ENCODE peak calls at places on chromosomes 6 and 20, in four cellular contexts. B is tibial artery, Z is choroid plexus epithelial cell, N is BJ. K is an unnamed sample.

GRCh38 chr6:89379281-89379680 is 26.8 kb upstream of the UBE2J1 start:
- DNase-seq in B (no peak), Z (no peak), N (no peak), K (no peak)

GRCh38 chr6:94751641-94752329 is 825.5 kb upstream of the MANEA start:
- DNase-seq in B (no peak), Z (peak; percentile 60), N (no peak), K (no peak)

GRCh38 chr6:90199900-90200299 is 96.7 kb downstream of the BACH2 start:
- DNase-seq in B (no peak), Z (no peak), N (no peak), K (no peak)

GRCh38 chr6:52976591-52977035 is 18.5 kb downstream of the GSTA4 start:
- DNase-seq in B (no peak), Z (no peak), N (no peak), K (no peak)

GRCh38 chr20:57568088-57568896 is 7.4 kb downstream of the PCK1 start:
- DNase-seq in B (no peak), Z (no peak), N (no peak), K (no peak)

GRCh38 chr6:46453756-46454316 is 37.4 kb downstream of the RCAN2 start:
- DNase-seq in B (no peak), Z (no peak), N (peak; percentile 51), K (no peak)

GRCh38 chr6:39426057-39426592 is 103.6 kb upstream of the KCNK16 start:
- DNase-seq in B (no peak), Z (peak; percentile 85), N (no peak), K (peak; percentile 43)

GRCh38 chr6:140183881-140184280 is 809.4 kb upstream of the CITED2 start:
- DNase-seq in B (no peak), Z (peak; percentile 23), N (peak; percentile 91), K (no peak)

GRCh38 chr20:35329435-35330139 is 37.4 kb upstream of the FAM83C start:
- DNase-seq in B (no peak), Z (no peak), N (no peak), K (peak; percentile 84)

GRCh38 chr20:9996944-9997343 is 37.8 kb upstream of the ANKEF1 start:
- DNase-seq in B (no peak), Z (no peak), N (no peak), K (no peak)

GRCh38 chr6:103122766-103123601 is 1729.5 kb downstream of the GRIK2 start:
- DNase-seq in B (peak; percentile 64), Z (peak; percentile 54), N (no peak), K (peak; percentile 79)

GRCh38 chr6:52839124-52840055 is 1.2 kb downstream of the GSTA5 start:
- DNase-seq in B (no peak), Z (peak; percentile 72), N (no peak), K (peak; percentile 73)

GRCh38 chr20:5090191-5090590 is 29.6 kb downstream of the PCNA start:
- DNase-seq in B (no peak), Z (no peak), N (no peak), K (no peak)

GRCh38 chr6:133254552-133255228 is 13.5 kb downstream of the EYA4 start:
- DNase-seq in B (no peak), Z (peak; percentile 73), N (no peak), K (no peak)

GRCh38 chr6:170296746-170297576 is 6.1 kb upstream of the DLL1 start:
- DNase-seq in B (peak; percentile 56), Z (no peak), N (no peak), K (no peak)

GRCh38 chr6:157650261-157650640 is 172.8 kb upstream of the SNX9 start:
- DNase-seq in B (peak; percentile 75), Z (peak; percentile 18), N (no peak), K (no peak)

GRCh38 chr20:34037121-34037520 is 43.4 kb downstream of the RALY start:
- DNase-seq in B (no peak), Z (peak; percentile 20), N (no peak), K (no peak)

GRCh38 chr6:134217110-134217509 is 100.8 kb downstream of the SGK1 start:
- DNase-seq in B (no peak), Z (peak; percentile 24), N (peak; percentile 44), K (no peak)

GRCh38 chr20:24842591-24843442 is 106.3 kb upstream of the CST7 start:
- DNase-seq in B (no peak), Z (no peak), N (no peak), K (no peak)

GRCh38 chr6:87590989-87591388 is 1.1 kb downstream of the ORC3 start:
- DNase-seq in B (no peak), Z (no peak), N (no peak), K (no peak)

GRCh38 chr6:110703010-110703905 is 112.0 kb downstream of the CDK19 start:
- DNase-seq in B (no peak), Z (no peak), N (no peak), K (no peak)

GRCh38 chr6:138499303-138499991 is at the start of gene NHSL1:
- DNase-seq in B (no peak), Z (no peak), N (no peak), K (peak; percentile 28)

GRCh38 chr6:158506577-158506976 is 53.3 kb upstream of the TMEM181 start:
- DNase-seq in B (no peak), Z (peak; percentile 11), N (no peak), K (no peak)

GRCh38 chr6:85775883-85776282 is 133.2 kb upstream of the SYNCRIP start:
- DNase-seq in B (no peak), Z (no peak), N (no peak), K (peak; percentile 6)

GRCh38 chr6:150924808-150925654 is 59.5 kb downstream of the MTHFD1L start:
- DNase-seq in B (no peak), Z (peak; percentile 68), N (no peak), K (no peak)

GRCh38 chr20:51767018-51767866 is 948 bp downstream of the ATP9A start:
- DNase-seq in B (peak; percentile 82), Z (no peak), N (no peak), K (peak; percentile 100)

GRCh38 chr6:157188213-157188612 is 135.1 kb downstream of the TMEM242 start:
- DNase-seq in B (no peak), Z (peak; percentile 46), N (no peak), K (no peak)

GRCh38 chr20:11453430-11453829 is 464.3 kb upstream of the BTBD3 start:
- DNase-seq in B (no peak), Z (peak; percentile 86), N (no peak), K (no peak)

GRCh38 chr6:29376003-29376402 is 912 bp upstream of the OR12D3 start:
- DNase-seq in B (no peak), Z (peak; percentile 23), N (no peak), K (peak; percentile 29)
- TF ChIP-seq CTCF in B (no peak), Z (peak; percentile 20), N (no peak), K (no peak)

DNA sequence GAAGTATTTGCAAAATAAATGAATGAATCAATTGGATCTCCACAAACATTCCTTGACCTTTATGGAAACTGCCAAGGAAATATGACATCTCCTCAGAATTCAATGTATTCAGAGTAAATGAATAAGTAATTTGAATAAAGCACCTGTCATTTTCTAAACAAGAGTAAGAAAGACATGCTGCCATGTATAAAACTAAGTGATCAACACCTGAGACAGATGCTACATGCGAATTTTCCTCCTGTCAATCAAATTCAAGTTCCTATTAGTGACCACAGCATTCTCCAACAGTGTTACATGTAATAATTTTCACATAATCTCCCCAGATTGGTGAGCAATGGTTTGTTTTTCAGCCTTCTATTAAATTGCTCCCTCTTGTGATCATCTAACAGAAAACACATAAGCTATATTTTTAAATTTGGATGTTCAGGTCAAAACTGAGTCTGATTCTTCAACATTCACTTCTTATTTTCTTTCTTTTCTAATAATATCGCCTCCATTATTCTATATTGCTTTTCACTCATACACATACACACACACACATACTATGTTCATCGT is 163.2 kb upstream of the RNF217 start:
- DNase-seq in B (no peak), Z (peak; percentile 37), N (no peak), K (no peak)
- TF ChIP-seq CTCF in B (no peak), Z (peak; percentile 44), N (no peak), K (no peak)

DNA sequence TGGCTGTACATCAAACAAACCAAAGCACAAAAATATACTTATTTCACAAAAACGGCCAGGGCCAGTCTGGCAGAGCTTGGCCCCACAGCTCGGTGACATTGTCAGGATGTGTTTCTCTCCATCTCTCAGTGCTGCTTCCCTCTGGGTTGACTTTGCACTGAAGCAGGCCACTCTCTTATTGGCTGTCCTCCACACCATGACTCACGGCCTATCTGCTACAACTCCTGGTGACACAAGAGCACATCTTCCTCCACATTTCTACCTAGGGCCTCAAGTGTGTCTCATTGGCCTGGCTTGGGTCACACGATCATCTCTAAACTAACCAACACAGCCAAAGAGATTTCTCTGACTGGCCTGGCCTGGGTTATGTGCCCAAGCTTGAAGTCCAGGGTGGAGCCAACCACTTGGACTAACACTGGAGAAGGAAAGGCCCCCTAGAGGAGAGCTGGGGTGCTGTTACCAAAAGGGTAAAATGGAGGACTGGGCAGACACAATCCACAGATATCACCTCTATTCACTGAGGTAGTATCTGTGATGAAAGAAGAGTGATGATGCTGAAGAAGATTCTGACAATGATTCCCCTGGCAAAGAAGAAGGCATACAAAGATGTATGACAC is 159.8 kb upstream of the TSHZ2 start:
- DNase-seq in B (no peak), Z (no peak), N (no peak), K (no peak)
- TF ChIP-seq CTCF in B (no peak), Z (no peak), N (no peak), K (no peak)

DNA sequence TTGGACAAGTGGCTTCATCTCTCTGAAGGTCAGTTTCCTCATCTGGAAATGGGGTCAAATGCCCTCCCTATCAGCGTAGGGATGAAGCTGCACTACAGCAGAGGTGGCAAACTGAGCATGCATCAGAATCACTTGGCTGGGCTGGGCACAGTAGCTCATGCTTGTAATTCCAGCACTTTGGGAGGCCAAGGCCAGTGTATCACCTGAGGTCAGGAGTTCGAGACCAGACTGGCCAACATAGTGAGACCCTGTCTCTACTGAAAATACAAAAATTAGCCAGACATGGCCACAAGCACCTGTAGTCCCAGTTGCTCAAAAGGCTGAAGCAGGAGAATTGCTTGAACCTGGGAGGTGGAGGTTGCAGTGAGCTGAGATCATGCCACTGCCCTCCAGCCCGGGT is 6.7 kb upstream of the MMP9 start:
- DNase-seq in B (no peak), Z (no peak), N (no peak), K (no peak)
- TF ChIP-seq CTCF in B (no peak), Z (no peak), N (no peak), K (no peak)

GRCh38 chr6:142822882-142823578 is 121.9 kb downstream of the HIVEP2 start:
- DNase-seq in B (no peak), Z (no peak), N (no peak), K (no peak)
- TF ChIP-seq CTCF in B (no peak), Z (peak; percentile 47), N (no peak), K (peak; percentile 28)

K was measured in Calu3.